ENCODE peak calls at places on chromosome 1, in four cellular contexts. T, C, S and J are unnamed samples. For H3K27me3 and H3K4me1, the result is how much of the 10 kb centered on the place peaks cover.

GRCh38 chr1:26360807-26361604 is 7.1 kb upstream of the CRYBG2 start:
- DNase-seq in T (no peak), C (no peak), S (no peak), J (no peak)

GRCh38 chr1:248847181-248847955 is 9.3 kb downstream of the ZNF672 start:
- DNase-seq in T (no peak), C (no peak), S (no peak), J (no peak)

GRCh38 chr1:114779722-114780121 is 763 bp downstream of the SIKE1 start:
- DNase-seq in T (no peak), C (no peak), S (no peak), J (no peak)

GRCh38 chr1:110672001-110672752 is 2.6 kb downstream of the KCNA3 start:
- DNase-seq in T (peak), C (no peak), S (no peak), J (no peak)

GRCh38 chr1:116033322-116033721 is 57.0 kb downstream of the SLC22A15 start:
- DNase-seq in T (no peak), C (no peak), S (no peak), J (no peak)

GRCh38 chr1:41562328-41562727 is 77.8 kb upstream of the EDN2 start:
- DNase-seq in T (no peak), C (no peak), S (no peak), J (no peak)

GRCh38 chr1:116130376-116130775 is 19.2 kb downstream of the MAB21L3 start:
- DNase-seq in T (no peak), C (no peak), S (no peak), J (no peak)

GRCh38 chr1:177927021-177927596 is 42.7 kb downstream of the SEC16B start:
- DNase-seq in T (peak), C (no peak), S (no peak), J (no peak)

GRCh38 chr1:187655163-187655562 is 826.4 kb downstream of the PLA2G4A start:
- DNase-seq in T (peak), C (no peak), S (no peak), J (no peak)

GRCh38 chr1:114083186-114083585 is 70.5 kb downstream of the SYT6 start:
- DNase-seq in T (no peak), C (no peak), S (no peak), J (no peak)

GRCh38 chr1:54290443-54291184 is 90.6 kb downstream of the MRPL37 start:
- DNase-seq in T (peak), C (no peak), S (no peak), J (no peak)

GRCh38 chr1:43477716-43478115 is 24.0 kb upstream of the HYI start:
- DNase-seq in T (no peak), C (no peak), S (no peak), J (no peak)

GRCh38 chr1:39981957-39982356 is 27.0 kb downstream of the MFSD2A start:
- DNase-seq in T (peak), C (no peak), S (no peak), J (no peak)

GRCh38 chr1:156644146-156644545 is 2.2 kb downstream of the BCAN start:
- DNase-seq in T (no peak), C (no peak), S (no peak), J (no peak)

GRCh38 chr1:25544819-25545218 is 1.4 kb downstream of the LDLRAP1 start:
- DNase-seq in T (no peak), C (no peak), S (peak), J (no peak)

GRCh38 chr1:109214695-109215623 is 1.2 kb downstream of the SARS1 start:
- DNase-seq in T (peak), C (no peak), S (peak), J (peak)

GRCh38 chr1:26164036-26164927 is 4.5 kb downstream of the C1orf232 start:
- DNase-seq in T (no peak), C (peak), S (peak), J (peak)

GRCh38 chr1:78553859-78554258 is 63.1 kb downstream of the PTGFR start:
- DNase-seq in T (no peak), C (no peak), S (no peak), J (no peak)

GRCh38 chr1:113675299-113675698 is 84.0 kb downstream of the PHTF1 start:
- DNase-seq in T (no peak), C (no peak), S (no peak), J (no peak)

GRCh38 chr1:121444096-121444495 is 259.3 kb downstream of the SRGAP2C start:
- DNase-seq in T (no peak), C (no peak), S (no peak), J (no peak)

GRCh38 chr1:47687618-47687940 is 249.7 kb downstream of the FOXD2 start:
- DNase-seq in T (no peak), C (no peak), S (no peak), J (peak)

GRCh38 chr1:12114916-12115315 is 51.8 kb downstream of the TNFRSF8 start:
- DNase-seq in T (no peak), C (no peak), S (no peak), J (no peak)

GRCh38 chr1:61851849-61852692 is 109.8 kb downstream of the PATJ start:
- DNase-seq in T (peak), C (no peak), S (no peak), J (no peak)

GRCh38 chr1:25958475-25958874 is 39.4 kb downstream of the PAFAH2 start:
- DNase-seq in T (peak), C (no peak), S (no peak), J (no peak)

GRCh38 chr1:234598974-234599616 is 10.9 kb downstream of the IRF2BP2 start:
- DNase-seq in T (no peak), C (no peak), S (peak), J (no peak)

GRCh38 chr1:71276466-71276865 is 195.6 kb upstream of the ZRANB2 start:
- DNase-seq in T (no peak), C (no peak), S (no peak), J (no peak)

GRCh38 chr1:212488436-212489283 is 55.9 kb downstream of the NENF start:
- DNase-seq in T (peak), C (no peak), S (peak), J (peak)

GRCh38 chr1:242710286-242710685 is 185.8 kb upstream of the PLD5 start:
- DNase-seq in T (no peak), C (no peak), S (no peak), J (peak)

GRCh38 chr1:113372546-113372945 is 17.8 kb upstream of the MAGI3 start:
- DNase-seq in T (no peak), C (no peak), S (no peak), J (no peak)

GRCh38 chr1:228141082-228141870 is 1.2 kb downstream of the GUK1 start:
- DNase-seq in T (no peak), C (peak), S (peak), J (peak)

GRCh38 chr1:212591922-212592321 is 16.6 kb upstream of the ATF3 start:
- DNase-seq in T (no peak), C (no peak), S (no peak), J (no peak)

GRCh38 chr1:206864939-206865671 is at the start of gene IL20:
- DNase-seq in T (peak), C (peak), S (peak), J (peak)

GRCh38 chr1:46547481-46548383 is 3.7 kb downstream of the KNCN start:
- DNase-seq in T (peak), C (no peak), S (peak), J (no peak)

GRCh38 chr1:101022294-101022693 is 3.3 kb downstream of the DPH5 start:
- DNase-seq in T (peak), C (no peak), S (no peak), J (no peak)

GRCh38 chr1:47444578-47445465 is 7.0 kb downstream of the FOXD2 start:
- DNase-seq in T (peak), C (no peak), S (peak), J (peak)

GRCh38 chr1:106498238-106498637 is 558.2 kb upstream of the PRMT6 start:
- DNase-seq in T (peak), C (no peak), S (no peak), J (no peak)

GRCh38 chr1:26280333-26281042 is 602 bp downstream of the SH3BGRL3 start:
- DNase-seq in T (no peak), C (no peak), S (no peak), J (no peak)

GRCh38 chr1:156412653-156413309 is 43.8 kb downstream of the RHBG start:
- DNase-seq in T (no peak), C (no peak), S (no peak), J (no peak)

GRCh38 chr1:87916965-87917364 is 588.3 kb downstream of the LMO4 start:
- DNase-seq in T (no peak), C (no peak), S (no peak), J (peak)

GRCh38 chr1:180258935-180259334 is 28.9 kb downstream of the LHX4 start:
- DNase-seq in T (no peak), C (no peak), S (no peak), J (no peak)
- H3K27me3 ChIP-seq in T (under half), C (half or more), S (under half), J (under half)

GRCh38 chr1:22143586-22144033 is 713 bp upstream of the WNT4 start:
- DNase-seq in T (no peak), C (no peak), S (no peak), J (no peak)
- H3K4me3 ChIP-seq in T (no peak), C (peak), S (peak), J (peak)

GRCh38 chr1:161113915-161114314 is 3.9 kb downstream of the PFDN2 start:
- DNase-seq in T (no peak), C (no peak), S (no peak), J (no peak)

GRCh38 chr1:161117681-161118581 is at the start of the genes NIT1 and PFDN2:
- DNase-seq in T (peak), C (peak), S (peak), J (peak)

GRCh38 chr1:161115132-161115711 is 2.6 kb downstream of the PFDN2 start:
- DNase-seq in T (peak), C (no peak), S (peak), J (no peak)

GRCh38 chr1:161119017-161119378 is 1.1 kb downstream of the NIT1 start:
- DNase-seq in T (no peak), C (peak), S (peak), J (no peak)

DNA sequence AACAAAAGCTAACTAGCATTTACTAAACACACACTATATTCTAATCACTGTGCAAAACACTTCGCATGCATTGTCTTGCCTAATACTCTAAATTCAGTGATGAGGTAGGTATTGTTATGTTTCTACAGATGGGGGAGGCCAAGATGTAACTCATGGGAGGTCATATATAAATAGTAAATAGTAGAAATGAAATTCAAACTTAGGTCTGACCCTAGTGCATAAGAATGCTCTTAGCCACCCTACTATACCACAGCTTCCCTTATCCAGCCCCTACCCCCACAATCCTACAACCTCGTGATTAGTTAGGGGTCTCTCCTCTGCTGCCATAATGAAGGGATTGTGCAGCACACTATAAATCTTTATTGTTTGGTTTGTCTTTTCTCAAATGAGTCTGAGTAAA is 3.3 kb downstream of the PFDN2 start:
- DNase-seq in T (no peak), C (no peak), S (no peak), J (no peak)
- H3K4me1 ChIP-seq in T (under half), C (half or more), S (half or more), J (under half)

GRCh38 chr1:200039849-200040479 is 12.5 kb downstream of the NR5A2 start:
- DNase-seq in T (no peak), C (no peak), S (no peak), J (no peak)
- H3K27me3 ChIP-seq in T (half or more), C (half or more), S (under half), J (under half)

GRCh38 chr1:147586412-147586811 is 45.1 kb downstream of the BCL9 start:
- DNase-seq in T (no peak), C (no peak), S (no peak), J (no peak)
- H3K4me3 ChIP-seq in T (no peak), C (no peak), S (no peak), J (peak)

GRCh38 chr1:66269222-66269621 is 264.7 kb upstream of the SGIP1 start:
- DNase-seq in T (no peak), C (no peak), S (no peak), J (no peak)
- H3K4me1 ChIP-seq in T (under half), C (half or more), S (half or more), J (under half)

GRCh38 chr1:64033667-64034215 is 169.7 kb upstream of the UBE2U start:
- DNase-seq in T (peak), C (peak), S (no peak), J (peak)
- H3K27me3 ChIP-seq in T (under half), C (under half), S (under half), J (under half)